ENCODE peak calls at places on chromosome 3, in four cellular contexts. M is K562, A is HCT116, H is HepG2. F is an unnamed sample.

GRCh38 chr3:37904614-37905047 is 43.0 kb downstream of the CTDSPL start:
- DNase-seq in M (no peak), A (no peak), H (no peak), F (no peak)

GRCh38 chr3:8143186-8143585 is 358.4 kb upstream of the LMCD1 start:
- DNase-seq in M (no peak), A (no peak), H (no peak), F (no peak)

GRCh38 chr3:118808743-118809142 is 225.9 kb downstream of the IGSF11 start:
- DNase-seq in M (no peak), A (no peak), H (peak; percentile 3), F (no peak)

GRCh38 chr3:190673157-190673556 is 159.3 kb downstream of the IL1RAP start:
- DNase-seq in M (no peak), A (no peak), H (no peak), F (no peak)

GRCh38 chr3:74537164-74537563 is 77.3 kb downstream of the CNTN3 start:
- DNase-seq in M (no peak), A (no peak), H (no peak), F (no peak)

GRCh38 chr3:187725653-187726370 is 19.5 kb downstream of the BCL6 start:
- DNase-seq in M (no peak), A (no peak), H (no peak), F (no peak)

GRCh38 chr3:182375921-182376320 is 417.4 kb upstream of the ATP11B start:
- DNase-seq in M (no peak), A (no peak), H (no peak), F (no peak)

GRCh38 chr3:171242951-171243350 is 216.4 kb upstream of the SLC2A2 start:
- DNase-seq in M (no peak), A (no peak), H (no peak), F (no peak)

GRCh38 chr3:13557417-13557816 is 8.5 kb downstream of the FBLN2 start:
- DNase-seq in M (no peak), A (no peak), H (no peak), F (no peak)

GRCh38 chr3:64648927-64649906 is 38.6 kb downstream of the ADAMTS9 start:
- DNase-seq in M (no peak), A (no peak), H (no peak), F (no peak)

GRCh38 chr3:80559701-80560100 is 791.9 kb upstream of the ROBO1 start:
- DNase-seq in M (no peak), A (no peak), H (peak; percentile 3), F (no peak)

GRCh38 chr3:127458698-127459097 is 131.8 kb downstream of the TPRA1 start:
- DNase-seq in M (peak; percentile 57), A (no peak), H (no peak), F (no peak)

GRCh38 chr3:133893683-133894333 is 1.9 kb downstream of the RAB6B start:
- DNase-seq in M (peak; percentile 5), A (no peak), H (no peak), F (no peak)

GRCh38 chr3:85785766-85786165 is 827.0 kb downstream of the CADM2 start:
- DNase-seq in M (no peak), A (no peak), H (no peak), F (no peak)

GRCh38 chr3:143538577-143538981 is 309.7 kb downstream of the SLC9A9 start:
- DNase-seq in M (no peak), A (no peak), H (no peak), F (no peak)

DNA sequence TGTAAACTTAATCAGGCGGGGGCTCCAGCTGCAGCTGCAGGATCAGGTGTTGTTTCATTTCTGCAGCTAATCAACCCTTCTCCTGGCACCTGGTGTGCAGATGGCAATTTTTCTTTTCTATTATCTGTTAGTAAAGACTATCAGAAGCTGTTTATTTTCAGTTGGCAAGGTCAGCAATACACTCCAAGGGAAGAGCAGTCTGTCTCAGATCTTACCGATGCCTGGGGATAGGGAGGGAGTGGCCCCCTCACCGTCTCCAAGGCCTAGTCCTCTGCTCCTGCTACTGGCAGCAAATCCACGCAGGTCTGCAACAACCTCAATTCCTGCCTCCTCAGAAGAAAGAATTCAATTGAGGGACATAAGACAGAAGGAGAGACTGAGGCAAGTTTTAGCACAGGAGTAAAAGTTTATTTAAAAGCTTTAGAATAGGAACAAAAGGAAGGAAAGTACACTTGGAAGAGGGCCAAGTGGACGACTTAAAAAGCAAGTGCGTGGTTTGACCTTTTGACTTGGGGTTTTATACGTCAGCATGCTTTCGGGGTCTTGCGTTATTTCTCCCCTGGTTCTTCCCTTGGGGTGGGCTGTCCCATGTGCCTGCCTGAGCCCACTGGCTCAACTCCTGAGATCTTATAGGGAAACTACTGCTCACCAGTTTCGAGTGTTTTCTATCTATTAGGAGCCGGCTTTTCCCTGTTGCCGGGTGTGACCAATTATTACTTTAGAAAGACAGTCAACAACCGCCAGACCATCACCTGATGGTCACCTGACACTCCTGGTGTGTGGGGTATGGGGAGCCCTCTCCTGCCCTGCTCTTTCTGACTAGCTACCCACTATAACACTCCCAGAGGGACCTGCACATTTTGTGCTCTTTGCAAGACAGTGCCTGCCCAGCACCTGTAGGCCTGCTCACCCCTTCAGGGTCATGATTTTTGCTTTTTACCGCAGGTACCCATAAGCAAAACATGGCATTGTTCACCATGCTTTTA is 9.4 kb downstream of the CCRL2 start:
- DNase-seq in M (peak; percentile 41), A (no peak), H (no peak), F (no peak)
- H3K27ac ChIP-seq in M (no peak overlapping the region), A (no peak overlapping the region), H (no peak overlapping the region), F (no peak overlapping the region)

GRCh38 chr3:58388550-58389061 is 45.0 kb downstream of the PDHB start:
- DNase-seq in M (no peak), A (no peak), H (peak; percentile 16), F (peak; percentile 67)
- TF ChIP-seq SIN3A in M (no peak), A (no peak), H (no peak), F (no peak)

DNA sequence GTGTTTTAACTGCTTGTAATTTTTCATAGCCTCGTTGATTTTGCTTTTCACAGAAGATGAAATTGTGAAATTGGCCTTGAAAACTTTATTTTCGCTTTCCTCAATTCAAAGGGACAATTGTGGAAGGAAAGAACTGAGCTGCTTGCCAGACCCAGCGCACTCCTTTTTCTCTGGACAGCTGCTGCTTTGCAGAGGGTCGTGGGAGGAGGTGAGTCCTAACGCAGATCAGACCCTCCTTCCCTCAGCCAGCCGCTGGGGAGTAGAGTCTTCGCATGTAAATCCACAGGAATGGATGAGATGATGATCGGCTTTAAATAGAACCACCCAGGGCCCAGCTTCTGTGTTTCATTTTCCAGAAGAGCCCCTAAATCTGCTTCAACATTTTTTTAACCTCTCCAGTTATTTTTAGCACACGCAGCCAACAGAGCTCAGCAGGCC is 42.7 kb upstream of the UBE2E1 start:
- DNase-seq in M (no peak), A (no peak), H (no peak), F (no peak)
- H3K4me3 ChIP-seq in M (no peak overlapping the region), A (no peak overlapping the region), H (no peak overlapping the region), F (no peak overlapping the region)

DNA sequence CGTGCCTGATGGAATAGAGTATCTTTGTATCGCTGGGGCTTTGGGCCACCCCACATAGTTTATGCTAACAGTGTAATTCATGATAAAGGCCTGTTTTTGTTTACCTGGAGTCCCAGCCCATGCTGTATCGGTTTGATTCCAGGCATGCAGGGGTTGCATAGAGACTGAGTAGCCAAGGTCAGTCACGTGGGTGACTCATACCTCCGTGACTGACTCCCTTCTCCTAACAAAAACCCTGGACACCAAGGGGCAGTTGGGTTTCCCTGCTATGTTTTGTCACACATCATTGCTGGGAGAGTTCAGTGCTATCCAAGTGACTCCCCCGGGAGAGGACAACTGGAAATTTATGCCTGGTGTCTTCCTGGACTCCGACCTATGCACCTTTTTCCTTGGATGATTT is 57.2 kb downstream of the SRGAP3 start:
- DNase-seq in M (no peak), A (no peak), H (peak; percentile 21), F (no peak)
- H3K27ac ChIP-seq in M (no peak overlapping the region), A (no peak overlapping the region), H (no peak overlapping the region), F (no peak overlapping the region)

DNA sequence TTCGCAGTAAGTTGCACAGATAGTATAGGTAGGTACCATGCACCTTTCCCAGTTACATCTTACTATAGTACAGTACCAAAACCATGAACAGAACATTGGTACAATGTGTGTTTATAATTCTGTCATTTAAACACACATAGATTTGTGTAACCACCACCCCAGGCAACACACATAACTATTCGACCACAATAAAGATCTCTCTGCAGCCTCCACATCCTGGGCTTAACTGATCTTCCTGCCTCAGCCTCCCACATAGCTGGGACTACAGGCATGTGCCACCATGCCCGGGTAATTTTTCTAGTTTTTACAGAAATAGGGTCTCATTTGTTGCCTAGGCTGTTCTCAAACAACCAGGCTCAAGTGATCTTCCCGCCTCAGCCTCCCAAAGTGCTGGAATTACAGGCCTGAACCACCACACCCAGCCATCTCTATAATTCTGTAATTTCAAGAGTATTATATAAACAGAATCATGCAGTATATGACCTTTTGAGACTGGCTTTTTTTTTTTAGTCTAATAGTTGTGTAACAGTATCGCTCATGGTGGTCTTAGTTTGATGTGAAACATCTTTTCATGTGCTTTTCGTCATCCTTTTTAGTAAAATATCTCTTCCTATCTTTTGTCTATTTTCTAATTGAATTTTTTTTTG is 13.3 kb upstream of the TMF1 start:
- DNase-seq in M (no peak), A (no peak), H (no peak), F (no peak)
- TF ChIP-seq SIN3A in M (no peak), A (no peak), H (no peak), F (no peak)

GRCh38 chr3:62131050-62131449 is 242.3 kb downstream of the FEZF2 start:
- DNase-seq in M (no peak), A (no peak), H (no peak), F (no peak)
- H3K4me3 ChIP-seq in M (no peak overlapping the region), A (no peak overlapping the region), H (no peak overlapping the region), F (no peak overlapping the region)

GRCh38 chr3:178849220-178849910 is 222.2 kb downstream of the ZMAT3 start:
- DNase-seq in M (no peak), A (no peak), H (no peak), F (no peak)
- H3K27ac ChIP-seq in M (no peak overlapping the region), A (no peak overlapping the region), H (no peak overlapping the region), F (no peak overlapping the region)

DNA sequence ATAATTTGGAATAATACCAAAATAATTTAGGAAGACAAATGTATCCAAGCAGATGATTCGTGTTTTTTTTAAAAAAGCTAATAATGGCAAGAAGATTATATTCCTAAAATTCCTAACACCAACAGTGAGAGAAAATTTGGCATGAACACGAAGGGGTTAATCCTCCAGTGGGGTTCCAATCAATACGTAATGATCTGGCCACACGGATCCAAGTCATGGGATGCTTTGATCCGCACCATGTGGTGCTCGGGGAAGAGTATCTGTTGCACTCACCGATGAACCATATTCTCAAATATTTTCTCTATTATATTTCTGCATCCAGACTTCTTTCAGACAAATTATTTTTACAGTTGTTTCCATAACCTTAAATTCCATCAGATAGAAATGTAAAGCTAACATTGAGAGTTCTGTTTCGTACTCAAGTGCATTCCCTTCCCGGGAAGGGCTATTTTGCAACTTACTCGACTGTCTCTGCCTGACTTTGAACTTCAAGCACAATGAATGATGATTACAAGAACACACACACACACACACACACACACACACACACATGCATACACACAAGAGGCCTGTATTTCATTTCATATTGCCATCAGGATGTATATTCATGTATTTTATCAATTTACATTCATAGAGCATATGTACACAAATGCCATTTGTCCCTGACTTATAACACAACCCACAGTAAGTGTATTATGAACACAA is 567.2 kb downstream of the FOXP1 start:
- DNase-seq in M (no peak), A (no peak), H (peak; percentile 49), F (no peak)
- TF ChIP-seq SIN3A in M (no peak), A (no peak), H (no peak), F (no peak)

DNA sequence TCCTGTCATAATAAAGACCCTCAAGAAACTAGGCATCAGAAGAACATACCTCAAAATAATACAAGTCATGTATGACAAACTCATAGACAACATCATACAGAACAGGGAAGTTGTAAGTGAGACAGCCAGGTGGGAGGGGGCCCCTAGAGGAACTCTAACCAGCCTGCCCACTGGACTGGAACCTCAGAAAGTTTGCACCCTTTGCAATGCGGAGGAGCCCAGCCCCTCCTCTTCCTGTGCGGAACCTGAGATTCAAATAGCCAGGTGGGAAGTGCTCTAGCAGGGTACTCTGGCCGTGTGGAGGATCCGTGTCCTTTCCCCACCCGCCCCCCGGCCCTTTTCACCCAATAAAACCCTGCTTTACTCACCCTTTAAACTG is 387.0 kb upstream of the CBLB start:
- DNase-seq in M (no peak), A (no peak), H (no peak), F (no peak)
- H3K4me3 ChIP-seq in M (no peak overlapping the region), A (no peak overlapping the region), H (no peak overlapping the region), F (no peak overlapping the region)

F was measured in Panc1.